ENCODE peak calls at places on chromosome 18, in nine cellular contexts. K is endodermal cell; P is psoas muscle; D is activated CD8-positive, alpha-beta memory T cell treated with anti-CD3 and anti-CD28 coated beads, Interleukin-2, amount 50 U/mL, for 48 hours; V is activated CD4-positive, alpha-beta T cell treated with anti-CD3 and anti-CD28 coated beads, Interleukin-2, amount 50 U/mL, for 1 hour; G is central memory CD4-positive, alpha-beta T cell; U is AG09309; C is HL-60; R is T follicular helper cell. J is an unnamed sample.

GRCh38 chr18:49976810-49977209 is 163.5 kb upstream of the ACAA2 start:
- DNase-seq in G (no peak), V (no peak), R (no peak), K (no peak), U (no peak), C (no peak), P (no peak), D (no peak), J (no peak)

GRCh38 chr18:65938592-65939372 is 188.0 kb downstream of the CDH7 start:
- DNase-seq in D (no peak), K (peak; percentile 88), C (peak; percentile 61), V (no peak), U (no peak), R (no peak), P (no peak), G (no peak), J (no peak)

GRCh38 chr18:12336251-12336650 is 28.2 kb downstream of the TUBB6 start:
- DNase-seq in U (no peak), K (peak; percentile 84), G (no peak), D (no peak), V (no peak), C (no peak), P (no peak), R (no peak), J (no peak)

GRCh38 chr18:78971511-78972245 is 7.9 kb upstream of the SALL3 start:
- DNase-seq in V (no peak), P (no peak), K (no peak), D (peak; percentile 32), G (no peak), R (no peak), C (no peak), U (no peak), J (no peak)

GRCh38 chr18:35267161-35267651 is 22.8 kb downstream of the ZSCAN30 start:
- DNase-seq in K (no peak), C (no peak), U (no peak), G (peak; percentile 54), R (peak; percentile 45), V (peak; percentile 63), P (peak; percentile 89), D (peak; percentile 84), J (no peak)

GRCh38 chr18:26040051-26040656 is 50.3 kb downstream of the SS18 start:
- DNase-seq in C (no peak), V (no peak), G (no peak), K (no peak), P (no peak), R (no peak), U (no peak), D (no peak), J (no peak)

GRCh38 chr18:45198526-45198925 is 416.8 kb upstream of the SLC14A2 start:
- DNase-seq in V (no peak), K (no peak), D (no peak), G (no peak), P (no peak), R (no peak), C (no peak), U (no peak), J (no peak)

GRCh38 chr18:79950440-79951341 is 762 bp downstream of the SLC66A2 start:
- DNase-seq in V (no peak), K (peak; percentile 73), D (peak; percentile 63), U (no peak), C (peak; percentile 52), R (no peak), P (peak; percentile 78), G (peak; percentile 17), J (peak; percentile 52)

GRCh38 chr18:55778731-55779460 is 190.9 kb upstream of the TCF4 start:
- DNase-seq in K (no peak), P (no peak), G (no peak), D (no peak), U (no peak), C (peak; percentile 67), R (no peak), V (no peak), J (no peak)

GRCh38 chr18:34659579-34660517 is 50.2 kb upstream of the DTNA start:
- DNase-seq in R (no peak), V (no peak), K (peak; percentile 91), C (peak; percentile 58), D (no peak), G (no peak), U (peak; percentile 88), P (peak; percentile 87), J (peak; percentile 65)

GRCh38 chr18:27378396-27379094 is 193.4 kb upstream of the CHST9 start:
- DNase-seq in K (no peak), R (no peak), C (no peak), D (no peak), U (no peak), G (no peak), P (no peak), V (no peak), J (no peak)

GRCh38 chr18:30163573-30163972 is 879.0 kb downstream of the DSC3 start:
- DNase-seq in C (no peak), V (no peak), G (no peak), K (no peak), P (no peak), R (no peak), U (no peak), D (no peak), J (no peak)

GRCh38 chr18:75211002-75211621 is 515 bp downstream of the TSHZ1 start:
- DNase-seq in P (peak; percentile 61), R (no peak), U (no peak), D (peak; percentile 67), K (peak; percentile 62), G (peak; percentile 36), C (peak; percentile 35), V (peak; percentile 22), J (no peak)

GRCh38 chr18:3649559-3650426 is 199.8 kb downstream of the TGIF1 start:
- DNase-seq in V (no peak), G (no peak), C (no peak), R (no peak), D (no peak), K (peak; percentile 35), P (peak; percentile 62), U (peak; percentile 46), J (no peak)

GRCh38 chr18:79197531-79197930 is 128.3 kb downstream of the ATP9B start:
- DNase-seq in R (no peak), K (no peak), V (no peak), P (no peak), U (no peak), C (no peak), D (no peak), G (no peak), J (no peak)

GRCh38 chr18:13525381-13526029 is 200.9 kb downstream of the FAM210A start:
- DNase-seq in D (no peak), K (peak; percentile 57), G (no peak), V (no peak), P (no peak), U (no peak), C (no peak), R (no peak), J (no peak)

GRCh38 chr18:68925268-68925667 is 127.4 kb downstream of the CCDC102B start:
- DNase-seq in C (no peak), P (no peak), G (no peak), U (no peak), D (no peak), V (no peak), R (no peak), K (peak; percentile 58), J (no peak)

GRCh38 chr18:39519741-39520140 is 1954.1 kb upstream of the CELF4 start:
- DNase-seq in R (no peak), P (no peak), V (no peak), U (no peak), D (no peak), C (no peak), G (no peak), K (no peak), J (no peak)